ENCODE peak calls at places on chromosomes 1 and 21, in five cellular contexts. Q is GM12891, K is thyroid gland, H is IMR-90, Y is transverse colon. I is an unnamed sample.

GRCh38 chr1:967466-968343 is 1.4 kb downstream of the PLEKHN1 start:
- DNase-seq in Q (no peak), K (no peak), H (no peak), Y (no peak), I (no peak)

GRCh38 chr1:21299780-21300395 is 9.6 kb upstream of the ECE1 start:
- DNase-seq in Q (no peak), K (no peak), H (no peak), Y (no peak), I (no peak)

GRCh38 chr1:220089650-220090556 is at the start of gene BPNT1:
- DNase-seq in Q (peak), K (peak), H (peak), Y (peak), I (peak)

GRCh38 chr1:153611024-153611352 is 1.9 kb downstream of the S100A16 start:
- DNase-seq in Q (no peak), K (no peak), H (no peak), Y (no peak), I (no peak)

GRCh38 chr1:55623339-55623738 is 408.2 kb upstream of the USP24 start:
- DNase-seq in Q (no peak), K (no peak), H (peak), Y (peak), I (no peak)

GRCh38 chr1:109880961-109881894 is 29.4 kb upstream of the CSF1 start:
- DNase-seq in Q (no peak), K (no peak), H (no peak), Y (no peak), I (no peak)

GRCh38 chr1:67652800-67653199 is 32.2 kb upstream of the GADD45A start:
- DNase-seq in Q (no peak), K (no peak), H (peak), Y (no peak), I (peak)

GRCh38 chr1:36366091-36366661 is 19.5 kb downstream of the STK40 start:
- DNase-seq in Q (no peak), K (no peak), H (peak), Y (no peak), I (no peak)

GRCh38 chr21:21688877-21689276 is 690.7 kb downstream of the NCAM2 start:
- DNase-seq in Q (no peak), K (peak), H (peak), Y (no peak), I (no peak)

GRCh38 chr1:17632106-17632505 is 92.6 kb downstream of the ARHGEF10L start:
- DNase-seq in Q (no peak), K (no peak), H (no peak), Y (no peak), I (no peak)

GRCh38 chr1:156859523-156860112 is 701 bp upstream of the INSRR start:
- DNase-seq in Q (peak), K (no peak), H (no peak), Y (no peak), I (peak)

GRCh38 chr21:33418686-33419085 is 15.5 kb downstream of the IFNGR2 start:
- DNase-seq in Q (no peak), K (peak), H (no peak), Y (no peak), I (peak)

GRCh38 chr1:201376464-201377374 is 761 bp downstream of the TNNT2 start:
- DNase-seq in Q (peak), K (no peak), H (peak), Y (peak), I (peak)

GRCh38 chr1:165949335-165950130 is 122.1 kb downstream of the UCK2 start:
- DNase-seq in Q (no peak), K (no peak), H (no peak), Y (no peak), I (no peak)

GRCh38 chr1:198481661-198482060 is 58.8 kb downstream of the ATP6V1G3 start:
- DNase-seq in Q (no peak), K (no peak), H (no peak), Y (no peak), I (no peak)

GRCh38 chr21:22609802-22610201 is 1611.6 kb downstream of the NCAM2 start:
- DNase-seq in Q (no peak), K (no peak), H (no peak), Y (no peak), I (no peak)

GRCh38 chr21:44459712-44460440 is 4.6 kb downstream of the LRRC3 start:
- DNase-seq in Q (no peak), K (no peak), H (no peak), Y (no peak), I (no peak)

GRCh38 chr1:93459126-93459525 is 11.2 kb downstream of the FNBP1L start:
- DNase-seq in Q (no peak), K (no peak), H (no peak), Y (no peak), I (no peak)

GRCh38 chr1:236143104-236143948 is 987 bp downstream of the GPR137B start:
- DNase-seq in Q (no peak), K (no peak), H (peak), Y (no peak), I (peak)

GRCh38 chr1:167612986-167613385 is 17.0 kb upstream of the RCSD1 start:
- DNase-seq in Q (no peak), K (no peak), H (no peak), Y (no peak), I (no peak)

GRCh38 chr1:160284782-160285344 is at the start of gene PEX19:
- DNase-seq in Q (peak), K (peak), H (peak), Y (peak), I (peak)

GRCh38 chr1:147600119-147601111 is 59.1 kb downstream of the BCL9 start:
- DNase-seq in Q (no peak), K (no peak), H (peak), Y (no peak), I (peak)

GRCh38 chr21:32300117-32300681 is 1.5 kb downstream of the MRAP start:
- DNase-seq in Q (no peak), K (no peak), H (no peak), Y (no peak), I (no peak)

GRCh38 chr1:8913457-8913856 is 32.2 kb upstream of the CA6 start:
- DNase-seq in Q (no peak), K (peak), H (no peak), Y (no peak), I (no peak)

GRCh38 chr1:205286335-205286950 is 35.1 kb downstream of the NUAK2 start:
- DNase-seq in Q (peak), K (no peak), H (peak), Y (peak), I (no peak)

GRCh38 chr21:33817136-33817535 is 98.5 kb downstream of the ATP5PO start:
- DNase-seq in Q (no peak), K (no peak), H (no peak), Y (no peak), I (no peak)

GRCh38 chr1:244094880-244095522 is 43.9 kb downstream of the ZBTB18 start:
- DNase-seq in Q (no peak), K (no peak), H (no peak), Y (no peak), I (no peak)

GRCh38 chr1:67749263-67749843 is 64.4 kb downstream of the GADD45A start:
- DNase-seq in Q (no peak), K (no peak), H (no peak), Y (peak), I (no peak)

GRCh38 chr1:189607477-189608096 is 870.1 kb downstream of the BRINP3 start:
- DNase-seq in Q (no peak), K (no peak), H (no peak), Y (no peak), I (no peak)

GRCh38 chr1:233237623-233238022 is 57.9 kb downstream of the PCNX2 start:
- DNase-seq in Q (no peak), K (no peak), H (no peak), Y (no peak), I (no peak)

GRCh38 chr1:119987112-119987511 is 82.3 kb downstream of the NOTCH2 start:
- DNase-seq in Q (no peak), K (no peak), H (peak), Y (no peak), I (peak)

GRCh38 chr1:212451416-212452322 is 18.9 kb downstream of the NENF start:
- DNase-seq in Q (no peak), K (no peak), H (no peak), Y (no peak), I (no peak)

GRCh38 chr1:224377676-224378006 is 21.0 kb downstream of the CNIH4 start:
- DNase-seq in Q (no peak), K (no peak), H (peak), Y (no peak), I (no peak)

GRCh38 chr1:38735651-38736161 is 123.9 kb downstream of the RRAGC start:
- DNase-seq in Q (no peak), K (no peak), H (peak), Y (no peak), I (peak)

GRCh38 chr1:202861420-202862121 is 27.4 kb downstream of the RABIF start:
- DNase-seq in Q (peak), K (peak), H (peak), Y (peak), I (peak)

GRCh38 chr1:204882479-204882878 is 11.8 kb downstream of the NFASC start:
- DNase-seq in Q (no peak), K (no peak), H (no peak), Y (no peak), I (no peak)

GRCh38 chr1:18511469-18511997 is 30.8 kb downstream of the KLHDC7A start:
- DNase-seq in Q (no peak), K (no peak), H (no peak), Y (no peak), I (no peak)

DNA sequence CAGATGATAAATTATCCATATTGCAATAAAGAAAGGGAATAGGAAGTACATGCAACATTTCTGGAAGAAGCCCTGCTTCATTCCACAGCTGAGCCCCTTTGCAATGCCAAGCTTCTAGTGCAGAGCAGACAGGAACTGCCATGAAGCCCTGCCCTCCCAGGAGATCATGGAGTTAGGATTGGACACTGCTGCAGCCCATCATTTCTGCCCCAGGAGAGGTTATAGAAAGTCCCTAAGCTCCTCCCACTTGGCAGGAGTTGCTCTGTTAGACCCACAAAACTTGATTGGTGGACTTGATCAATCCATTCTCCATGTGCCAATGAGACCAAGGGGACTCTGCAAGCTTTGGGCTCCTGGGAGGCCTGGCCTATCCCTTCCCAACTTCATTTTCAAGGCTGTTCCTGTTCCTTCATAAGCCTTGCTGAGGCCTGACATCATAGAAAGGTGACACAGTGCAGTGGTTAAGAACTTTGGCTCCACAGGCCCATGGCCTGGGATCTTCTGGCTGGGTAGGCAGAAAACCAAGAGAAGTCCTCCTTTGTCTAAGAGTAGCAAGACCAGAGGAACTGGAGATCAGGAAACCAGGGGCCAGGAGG is 1.3 kb upstream of the LAPTM5 start:
- DNase-seq in Q (no peak), K (no peak), H (no peak), Y (no peak), I (peak)
- TF ChIP-seq POLR2A in Q (peak), K (no peak), H (no peak), Y (no peak), I (no peak)

GRCh38 chr1:112879834-112880233 is 76.2 kb downstream of the SLC16A1 start:
- DNase-seq in Q (no peak), K (no peak), H (no peak), Y (no peak), I (no peak)

GRCh38 chr1:112881742-112882127 is 74.3 kb downstream of the SLC16A1 start:
- DNase-seq in Q (no peak), K (no peak), H (peak), Y (peak), I (no peak)

GRCh38 chr1:112878321-112878720 is 77.7 kb downstream of the SLC16A1 start:
- DNase-seq in Q (no peak), K (no peak), H (no peak), Y (no peak), I (no peak)

GRCh38 chr1:112877741-112878140 is 78.3 kb downstream of the SLC16A1 start:
- DNase-seq in Q (no peak), K (no peak), H (peak), Y (no peak), I (no peak)

GRCh38 chr1:112882271-112882744 is 73.7 kb downstream of the SLC16A1 start:
- DNase-seq in Q (no peak), K (no peak), H (no peak), Y (no peak), I (no peak)
- TF ChIP-seq POLR2A in Q (no peak), K (no peak), H (no peak), Y (no peak), I (no peak)

DNA sequence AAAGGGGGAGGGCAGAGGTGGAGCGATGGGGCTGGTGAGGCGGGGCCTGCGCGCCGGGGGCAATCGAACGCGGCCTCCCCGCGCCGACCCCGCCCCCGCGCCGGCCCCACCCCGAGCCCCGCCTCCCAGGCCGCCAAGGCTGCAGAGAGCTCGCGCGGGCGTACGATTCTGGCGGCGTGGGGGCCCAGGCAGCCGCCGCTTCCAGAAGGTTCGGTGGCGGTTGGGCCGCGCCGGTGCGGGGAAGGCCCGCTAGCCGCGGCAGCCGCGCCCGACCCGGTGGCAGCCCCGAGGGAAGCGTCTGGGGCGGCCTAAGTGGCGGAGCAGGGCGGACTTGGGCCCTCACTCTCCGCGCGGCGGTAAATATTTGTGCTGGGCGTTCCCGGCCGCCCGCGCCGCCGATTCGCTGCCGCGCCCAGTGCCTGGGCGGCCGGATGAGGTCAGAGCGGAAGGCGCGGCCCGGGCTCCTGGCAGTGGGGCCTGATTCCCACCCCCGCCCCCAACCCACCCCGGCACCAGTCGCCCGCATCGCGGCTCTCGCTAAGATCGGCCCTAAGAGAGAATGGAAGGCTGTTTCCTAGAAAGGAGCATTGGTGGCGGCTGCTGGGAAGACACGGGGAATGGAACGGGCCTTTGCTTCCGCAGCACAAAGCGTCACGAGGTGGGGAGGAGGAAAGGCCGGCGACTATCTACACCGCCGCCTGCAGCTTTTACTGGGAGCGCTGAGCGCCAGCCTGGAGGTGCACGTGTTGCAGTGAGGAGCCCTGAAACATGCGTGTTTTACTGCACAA is at the start of gene ACOT7:
- DNase-seq in Q (peak), K (peak), H (peak), Y (peak), I (peak)
- TF ChIP-seq POLR2A in Q (no peak), K (no peak), H (peak), Y (peak), I (peak)

DNA sequence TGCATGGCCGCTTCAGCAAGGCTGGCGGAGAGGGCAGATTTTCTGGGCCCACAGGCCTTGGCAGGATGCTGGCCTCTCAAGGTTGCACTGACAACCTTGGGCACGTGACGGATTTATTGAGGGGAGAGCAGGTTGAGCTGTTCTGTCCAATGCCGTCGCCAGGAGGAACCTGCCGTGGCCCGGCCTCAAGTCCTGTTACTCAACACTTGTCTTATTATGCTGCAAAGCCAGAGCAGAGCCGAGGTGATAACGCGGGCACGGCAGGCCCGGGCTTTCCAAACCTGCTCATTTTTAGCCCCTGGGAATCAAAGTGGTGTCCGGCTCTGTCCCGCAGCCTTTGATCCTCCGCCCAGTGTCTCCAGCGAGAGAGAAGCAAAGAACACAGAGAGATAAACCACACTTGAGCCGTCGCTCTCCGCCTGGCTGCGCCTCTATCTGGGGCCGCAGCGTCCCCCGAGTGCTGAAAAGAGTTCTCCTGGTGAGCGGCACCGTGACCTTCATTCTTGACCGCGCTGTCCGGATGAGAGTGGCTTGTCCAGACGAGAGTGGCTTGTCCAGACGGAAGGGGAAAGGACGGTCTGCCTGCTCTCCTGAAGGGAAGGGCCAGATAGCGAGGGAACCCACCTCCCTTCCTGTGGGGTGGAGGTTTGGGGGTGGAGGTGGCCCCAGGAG is 162.3 kb upstream of the ARHGEF16 start:
- DNase-seq in Q (no peak), K (peak), H (no peak), Y (no peak), I (no peak)
- TF ChIP-seq POLR2A in Q (no peak), K (no peak), H (no peak), Y (no peak), I (no peak)

GRCh38 chr1:24205701-24206464 is 18.8 kb upstream of the IFNLR1 start:
- DNase-seq in Q (no peak), K (no peak), H (no peak), Y (no peak), I (no peak)
- TF ChIP-seq POLR2A in Q (no peak), K (no peak), H (no peak), Y (no peak), I (no peak)

GRCh38 chr1:69985901-69986439 is 219.4 kb downstream of the LRRC40 start:
- DNase-seq in Q (no peak), K (no peak), H (peak), Y (no peak), I (no peak)
- TF ChIP-seq POLR2A in Q (no peak), K (no peak), H (no peak), Y (no peak), I (no peak)

GRCh38 chr1:146036990-146037646 is 15.6 kb upstream of the HJV start:
- DNase-seq in Q (no peak), K (peak), H (peak), Y (peak), I (peak)

GRCh38 chr1:146031476-146031875 is 9.9 kb upstream of the HJV start:
- DNase-seq in Q (no peak), K (no peak), H (no peak), Y (no peak), I (no peak)

GRCh38 chr1:146032613-146033219 is 11.2 kb upstream of the HJV start:
- DNase-seq in Q (no peak), K (no peak), H (peak), Y (no peak), I (peak)

GRCh38 chr1:146036241-146036989 is 14.9 kb upstream of the HJV start:
- DNase-seq in Q (no peak), K (no peak), H (no peak), Y (no peak), I (peak)

GRCh38 chr1:146034976-146035469 is 13.5 kb upstream of the HJV start:
- DNase-seq in Q (no peak), K (no peak), H (no peak), Y (no peak), I (no peak)
- TF ChIP-seq POLR2A in Q (no peak), K (no peak), H (no peak), Y (no peak), I (no peak)

GRCh38 chr1:25864434-25864833 is 5.2 kb upstream of the AUNIP start:
- DNase-seq in Q (no peak), K (no peak), H (no peak), Y (no peak), I (no peak)

GRCh38 chr1:25869909-25870606 is 5.5 kb downstream of the PAQR7 start:
- DNase-seq in Q (no peak), K (no peak), H (no peak), Y (no peak), I (no peak)

GRCh38 chr1:25866288-25866687 is 7.0 kb upstream of the AUNIP start:
- DNase-seq in Q (no peak), K (no peak), H (no peak), Y (no peak), I (no peak)

GRCh38 chr1:25870614-25871013 is 4.9 kb downstream of the PAQR7 start:
- DNase-seq in Q (no peak), K (no peak), H (no peak), Y (no peak), I (no peak)

GRCh38 chr1:25867210-25867991 is 8.1 kb downstream of the PAQR7 start:
- DNase-seq in Q (no peak), K (no peak), H (no peak), Y (no peak), I (no peak)
- TF ChIP-seq POLR2A in Q (no peak), K (no peak), H (no peak), Y (no peak), I (no peak)

I was measured in endothelial cell of umbilical vein.